ENCODE peak calls at places on chromosomes 3 and 15, in six cellular contexts. A, X, M, J, Z and I are unnamed samples.

GRCh38 chr3:21705769-21706168 is 45.2 kb downstream of the ZNF385D start:
- DNase-seq in X (no peak), A (peak), M (peak), Z (no peak), J (no peak), I (no peak)

GRCh38 chr3:18988619-18989229 is 159.6 kb upstream of the KCNH8 start:
- DNase-seq in M (no peak), X (peak), J (no peak), A (no peak), Z (peak), I (no peak)

GRCh38 chr15:66017009-66017408 is 147.7 kb downstream of the RAB11A start:
- DNase-seq in A (no peak), X (no peak), Z (no peak), J (no peak), M (no peak), I (no peak)

GRCh38 chr15:81480645-81481053 is 106.6 kb upstream of the TMC3 start:
- DNase-seq in Z (peak), J (no peak), X (peak), A (peak), M (no peak), I (peak)

GRCh38 chr3:55720614-55721013 is 233.5 kb upstream of the WNT5A start:
- DNase-seq in A (no peak), J (no peak), M (no peak), Z (no peak), X (no peak), I (no peak)

GRCh38 chr3:141275032-141275422 is 43.4 kb downstream of the PXYLP1 start:
- DNase-seq in M (no peak), Z (no peak), J (no peak), X (no peak), A (no peak), I (no peak)

GRCh38 chr3:29697989-29698388 is 417.1 kb downstream of the RBMS3 start:
- DNase-seq in A (no peak), M (no peak), Z (no peak), X (no peak), J (no peak), I (no peak)

GRCh38 chr3:12829886-12830784 is 11.2 kb downstream of the RPL32 start:
- DNase-seq in J (no peak), Z (no peak), A (no peak), X (no peak), M (no peak), I (peak)

GRCh38 chr15:50653156-50653743 is 33.3 kb downstream of the TRPM7 start:
- DNase-seq in X (no peak), Z (no peak), A (no peak), M (no peak), J (no peak), I (no peak)

GRCh38 chr3:36824443-36824842 is 60.1 kb upstream of the DCLK3 start:
- DNase-seq in M (no peak), A (no peak), Z (no peak), X (no peak), J (no peak), I (no peak)

GRCh38 chr3:142014005-142014404 is 135.3 kb downstream of the TFDP2 start:
- DNase-seq in X (no peak), A (no peak), Z (no peak), J (no peak), M (no peak), I (no peak)

GRCh38 chr3:123688241-123688747 is 103.4 kb upstream of the HACD2 start:
- DNase-seq in X (no peak), M (no peak), Z (no peak), J (no peak), A (no peak), I (no peak)

GRCh38 chr3:39188271-39189149 is 3.9 kb downstream of the XIRP1 start:
- DNase-seq in Z (no peak), J (no peak), M (no peak), X (no peak), A (no peak), I (no peak)

GRCh38 chr3:186277268-186277909 is 84.6 kb downstream of the DGKG start:
- DNase-seq in Z (peak), A (peak), M (peak), J (no peak), X (no peak), I (peak)

GRCh38 chr15:25982736-25983135 is 119.6 kb upstream of the ATP10A start:
- DNase-seq in Z (no peak), M (no peak), X (no peak), J (no peak), A (no peak), I (no peak)

GRCh38 chr3:134682196-134682880 is 31.5 kb upstream of the KY start:
- DNase-seq in A (no peak), J (no peak), M (no peak), X (no peak), Z (no peak), I (no peak)

GRCh38 chr15:52351206-52351907 is 55.8 kb upstream of the MYO5C start:
- DNase-seq in X (no peak), J (no peak), M (no peak), A (no peak), Z (no peak), I (no peak)

GRCh38 chr3:14113964-14114667 is 10.6 kb downstream of the CHCHD4 start:
- DNase-seq in Z (no peak), M (no peak), A (no peak), X (no peak), J (no peak), I (peak)

GRCh38 chr3:35393916-35394315 is 245.4 kb upstream of the ARPP21 start:
- DNase-seq in M (no peak), X (no peak), Z (peak), J (no peak), A (no peak), I (no peak)

GRCh38 chr15:39429898-39430357 is 151.0 kb upstream of the THBS1 start:
- DNase-seq in J (no peak), M (no peak), X (no peak), Z (no peak), A (no peak), I (no peak)

GRCh38 chr3:94004301-94004910 is 24.0 kb downstream of the STX19 start:
- DNase-seq in A (no peak), Z (peak), M (no peak), J (no peak), X (no peak), I (no peak)

GRCh38 chr15:58444056-58444455 is 12.3 kb downstream of the LIPC start:
- DNase-seq in M (no peak), J (no peak), A (no peak), Z (no peak), X (no peak), I (no peak)

GRCh38 chr3:127454051-127454450 is 136.5 kb downstream of the TPRA1 start:
- DNase-seq in X (no peak), A (no peak), M (peak), Z (no peak), J (no peak), I (no peak)

GRCh38 chr15:78242128-78242527 is 7.8 kb upstream of the ACSBG1 start:
- DNase-seq in M (no peak), J (no peak), A (no peak), X (no peak), Z (no peak), I (peak)

GRCh38 chr15:98333206-98333605 is 315.1 kb upstream of the IGF1R start:
- DNase-seq in M (no peak), A (no peak), X (no peak), Z (no peak), J (no peak), I (no peak)

GRCh38 chr3:45787551-45787950 is 8.8 kb downstream of the SLC6A20 start:
- DNase-seq in Z (no peak), M (no peak), A (no peak), J (no peak), X (no peak), I (no peak)

GRCh38 chr3:51362476-51362875 is 22.6 kb upstream of the MANF start:
- DNase-seq in M (no peak), X (no peak), J (no peak), Z (no peak), A (no peak), I (no peak)

GRCh38 chr15:32908135-32908801 is 190.5 kb downstream of the GREM1 start:
- DNase-seq in X (no peak), J (no peak), A (no peak), Z (no peak), M (no peak), I (no peak)

GRCh38 chr15:40053234-40054055 is 14.5 kb upstream of the SRP14 start:
- DNase-seq in X (no peak), A (no peak), M (no peak), J (no peak), Z (no peak), I (no peak)

GRCh38 chr3:194364652-194365434 is 4.7 kb downstream of the LRRC15 start:
- DNase-seq in J (no peak), X (peak), M (peak), A (peak), Z (peak), I (peak)

GRCh38 chr3:30873667-30874066 is 20.8 kb downstream of the GADL1 start:
- DNase-seq in X (no peak), M (no peak), A (no peak), J (no peak), Z (no peak), I (no peak)

GRCh38 chr3:56930706-56931105 is 129.0 kb upstream of the ARHGEF3 start:
- DNase-seq in Z (no peak), X (no peak), A (no peak), M (no peak), J (no peak), I (no peak)

GRCh38 chr3:185732782-185733181 is 92.1 kb downstream of the IGF2BP2 start:
- DNase-seq in X (no peak), M (no peak), Z (no peak), J (no peak), A (no peak), I (no peak)

GRCh38 chr3:58492385-58492970 is 582 bp downstream of the KCTD6 start:
- DNase-seq in Z (peak), X (no peak), M (no peak), A (no peak), J (peak), I (no peak)

GRCh38 chr3:31250116-31250813 is 282.5 kb upstream of the STT3B start:
- DNase-seq in X (no peak), A (no peak), M (no peak), J (no peak), Z (no peak), I (no peak)

GRCh38 chr3:126992776-126993175 is 9.9 kb downstream of the PLXNA1 start:
- DNase-seq in M (no peak), X (no peak), A (no peak), Z (no peak), J (no peak), I (no peak)

GRCh38 chr3:44442591-44443309 is 34.7 kb downstream of the ZNF445 start:
- DNase-seq in Z (no peak), A (no peak), X (no peak), J (no peak), M (no peak), I (no peak)

GRCh38 chr15:42214600-42214999 is 6.5 kb upstream of the VPS39 start:
- DNase-seq in A (no peak), J (no peak), X (no peak), M (no peak), Z (no peak), I (no peak)

GRCh38 chr3:169218314-169218983 is 445.1 kb downstream of the MECOM start:
- DNase-seq in M (peak), J (no peak), A (peak), X (no peak), Z (peak), I (peak)